ENCODE peak calls at places on chromosome 2, in eight cellular contexts. One of them, this sample, is unnamed.

GRCh38 chr2:232667989-232668583 is 29.0 kb upstream of the GIGYF2 start:
- DNase-seq in prostate gland: peak
- DNase-seq in AG09309: no peak
- DNase-seq in cardiac fibroblast: no peak
- DNase-seq in A549: no peak
- DNase-seq in astrocyte of the cerebellum: no peak
- DNase-seq in GM12865: no peak
- DNase-seq in tibial nerve: no peak
- DNase-seq in this sample: no peak

GRCh38 chr2:62406573-62407043 is 99.4 kb downstream of the TMEM17 start:
- DNase-seq in cardiac fibroblast: no peak
- DNase-seq in prostate gland: no peak
- DNase-seq in AG09309: no peak
- DNase-seq in tibial nerve: no peak
- DNase-seq in astrocyte of the cerebellum: no peak
- DNase-seq in A549: no peak
- DNase-seq in GM12865: peak
- DNase-seq in this sample: no peak

GRCh38 chr2:192197387-192197786 is 2.7 kb upstream of the TMEFF2 start:
- DNase-seq in A549: peak
- DNase-seq in tibial nerve: no peak
- DNase-seq in astrocyte of the cerebellum: no peak
- DNase-seq in GM12865: no peak
- DNase-seq in AG09309: no peak
- DNase-seq in cardiac fibroblast: peak
- DNase-seq in prostate gland: no peak
- DNase-seq in this sample: no peak

GRCh38 chr2:207385903-207386302 is 143.9 kb upstream of the CREB1 start:
- DNase-seq in A549: no peak
- DNase-seq in cardiac fibroblast: peak
- DNase-seq in tibial nerve: no peak
- DNase-seq in prostate gland: no peak
- DNase-seq in AG09309: no peak
- DNase-seq in GM12865: no peak
- DNase-seq in astrocyte of the cerebellum: peak
- DNase-seq in this sample: no peak

GRCh38 chr2:145060876-145061275 is 541.0 kb upstream of the ZEB2 start:
- DNase-seq in GM12865: no peak
- DNase-seq in A549: no peak
- DNase-seq in cardiac fibroblast: peak
- DNase-seq in AG09309: no peak
- DNase-seq in prostate gland: no peak
- DNase-seq in tibial nerve: no peak
- DNase-seq in astrocyte of the cerebellum: no peak
- DNase-seq in this sample: no peak

GRCh38 chr2:17857016-17857415 is 21.5 kb upstream of the KCNS3 start:
- DNase-seq in astrocyte of the cerebellum: no peak
- DNase-seq in GM12865: no peak
- DNase-seq in A549: no peak
- DNase-seq in AG09309: no peak
- DNase-seq in prostate gland: no peak
- DNase-seq in cardiac fibroblast: peak
- DNase-seq in tibial nerve: no peak
- DNase-seq in this sample: no peak

GRCh38 chr2:10166489-10167295 is 44.2 kb downstream of the RRM2 start:
- DNase-seq in A549: no peak
- DNase-seq in tibial nerve: no peak
- DNase-seq in cardiac fibroblast: no peak
- DNase-seq in astrocyte of the cerebellum: no peak
- DNase-seq in AG09309: no peak
- DNase-seq in prostate gland: no peak
- DNase-seq in GM12865: no peak
- DNase-seq in this sample: no peak

GRCh38 chr2:159185401-159186130 is 100.9 kb downstream of the WDSUB1 start:
- DNase-seq in astrocyte of the cerebellum: peak
- DNase-seq in prostate gland: no peak
- DNase-seq in GM12865: peak
- DNase-seq in tibial nerve: no peak
- DNase-seq in AG09309: no peak
- DNase-seq in A549: peak
- DNase-seq in cardiac fibroblast: peak
- DNase-seq in this sample: no peak

GRCh38 chr2:99988567-99988966 is 153.8 kb downstream of the AFF3 start:
- DNase-seq in cardiac fibroblast: no peak
- DNase-seq in prostate gland: no peak
- DNase-seq in GM12865: no peak
- DNase-seq in tibial nerve: no peak
- DNase-seq in A549: no peak
- DNase-seq in astrocyte of the cerebellum: no peak
- DNase-seq in AG09309: no peak
- DNase-seq in this sample: no peak

GRCh38 chr2:176038694-176039093 is 36.6 kb upstream of the LNPK start:
- DNase-seq in astrocyte of the cerebellum: no peak
- DNase-seq in AG09309: no peak
- DNase-seq in GM12865: no peak
- DNase-seq in A549: no peak
- DNase-seq in cardiac fibroblast: no peak
- DNase-seq in prostate gland: no peak
- DNase-seq in tibial nerve: no peak
- DNase-seq in this sample: no peak

GRCh38 chr2:9102861-9103662 is 99.6 kb upstream of the MBOAT2 start:
- DNase-seq in tibial nerve: no peak
- DNase-seq in astrocyte of the cerebellum: no peak
- DNase-seq in cardiac fibroblast: no peak
- DNase-seq in prostate gland: no peak
- DNase-seq in AG09309: no peak
- DNase-seq in GM12865: no peak
- DNase-seq in A549: no peak
- DNase-seq in this sample: no peak

GRCh38 chr2:44955593-44956449 is 14.3 kb downstream of the SIX3 start:
- DNase-seq in prostate gland: peak
- DNase-seq in AG09309: no peak
- DNase-seq in astrocyte of the cerebellum: peak
- DNase-seq in GM12865: peak
- DNase-seq in cardiac fibroblast: peak
- DNase-seq in A549: peak
- DNase-seq in tibial nerve: peak
- DNase-seq in this sample: no peak

GRCh38 chr2:102186676-102187190 is at the start of gene IL1RL2:
- DNase-seq in cardiac fibroblast: no peak
- DNase-seq in AG09309: no peak
- DNase-seq in astrocyte of the cerebellum: no peak
- DNase-seq in A549: no peak
- DNase-seq in GM12865: no peak
- DNase-seq in tibial nerve: no peak
- DNase-seq in prostate gland: peak
- DNase-seq in this sample: no peak

GRCh38 chr2:20106746-20107145 is 55.3 kb upstream of the LAPTM4A start:
- DNase-seq in cardiac fibroblast: peak
- DNase-seq in GM12865: no peak
- DNase-seq in A549: no peak
- DNase-seq in tibial nerve: no peak
- DNase-seq in prostate gland: peak
- DNase-seq in astrocyte of the cerebellum: no peak
- DNase-seq in AG09309: no peak
- DNase-seq in this sample: no peak
- H3K4me3 ChIP-seq in cardiac fibroblast: peak
- H3K4me3 ChIP-seq in GM12865: no peak
- H3K4me3 ChIP-seq in A549: no peak
- H3K4me3 ChIP-seq in tibial nerve: no peak
- H3K4me3 ChIP-seq in prostate gland: no peak
- H3K4me3 ChIP-seq in astrocyte of the cerebellum: no peak
- H3K4me3 ChIP-seq in AG09309: no peak
- H3K4me3 ChIP-seq in this sample: peak

GRCh38 chr2:209525336-209525735 is 101.5 kb downstream of the MAP2 start:
- DNase-seq in tibial nerve: no peak
- DNase-seq in astrocyte of the cerebellum: no peak
- DNase-seq in AG09309: no peak
- DNase-seq in prostate gland: no peak
- DNase-seq in A549: no peak
- DNase-seq in GM12865: no peak
- DNase-seq in cardiac fibroblast: peak
- DNase-seq in this sample: no peak

GRCh38 chr2:209525834-209526281 is 102.0 kb downstream of the MAP2 start:
- DNase-seq in AG09309: peak
- DNase-seq in GM12865: no peak
- DNase-seq in cardiac fibroblast: peak
- DNase-seq in astrocyte of the cerebellum: peak
- DNase-seq in tibial nerve: no peak
- DNase-seq in A549: no peak
- DNase-seq in prostate gland: no peak
- DNase-seq in this sample: peak

GRCh38 chr2:209523041-209523740 is 99.3 kb downstream of the MAP2 start:
- DNase-seq in AG09309: no peak
- DNase-seq in cardiac fibroblast: no peak
- DNase-seq in prostate gland: no peak
- DNase-seq in tibial nerve: no peak
- DNase-seq in astrocyte of the cerebellum: no peak
- DNase-seq in A549: no peak
- DNase-seq in GM12865: no peak
- DNase-seq in this sample: no peak

GRCh38 chr2:209526541-209526940 is 102.7 kb downstream of the MAP2 start:
- DNase-seq in GM12865: peak
- DNase-seq in prostate gland: no peak
- DNase-seq in A549: no peak
- DNase-seq in tibial nerve: no peak
- DNase-seq in cardiac fibroblast: peak
- DNase-seq in astrocyte of the cerebellum: no peak
- DNase-seq in AG09309: no peak
- DNase-seq in this sample: no peak

GRCh38 chr2:209523778-209524362 is 100.0 kb downstream of the MAP2 start:
- DNase-seq in cardiac fibroblast: peak
- DNase-seq in A549: no peak
- DNase-seq in astrocyte of the cerebellum: peak
- DNase-seq in GM12865: peak
- DNase-seq in tibial nerve: no peak
- DNase-seq in prostate gland: no peak
- DNase-seq in AG09309: no peak
- DNase-seq in this sample: no peak
- TF ChIP-seq CTCF in cardiac fibroblast: no peak
- TF ChIP-seq CTCF in A549: no peak
- TF ChIP-seq CTCF in astrocyte of the cerebellum: no peak
- TF ChIP-seq CTCF in GM12865: no peak
- TF ChIP-seq CTCF in tibial nerve: no peak
- TF ChIP-seq CTCF in prostate gland: no peak
- TF ChIP-seq CTCF in AG09309: no peak
- TF ChIP-seq CTCF in this sample: no peak

DNA sequence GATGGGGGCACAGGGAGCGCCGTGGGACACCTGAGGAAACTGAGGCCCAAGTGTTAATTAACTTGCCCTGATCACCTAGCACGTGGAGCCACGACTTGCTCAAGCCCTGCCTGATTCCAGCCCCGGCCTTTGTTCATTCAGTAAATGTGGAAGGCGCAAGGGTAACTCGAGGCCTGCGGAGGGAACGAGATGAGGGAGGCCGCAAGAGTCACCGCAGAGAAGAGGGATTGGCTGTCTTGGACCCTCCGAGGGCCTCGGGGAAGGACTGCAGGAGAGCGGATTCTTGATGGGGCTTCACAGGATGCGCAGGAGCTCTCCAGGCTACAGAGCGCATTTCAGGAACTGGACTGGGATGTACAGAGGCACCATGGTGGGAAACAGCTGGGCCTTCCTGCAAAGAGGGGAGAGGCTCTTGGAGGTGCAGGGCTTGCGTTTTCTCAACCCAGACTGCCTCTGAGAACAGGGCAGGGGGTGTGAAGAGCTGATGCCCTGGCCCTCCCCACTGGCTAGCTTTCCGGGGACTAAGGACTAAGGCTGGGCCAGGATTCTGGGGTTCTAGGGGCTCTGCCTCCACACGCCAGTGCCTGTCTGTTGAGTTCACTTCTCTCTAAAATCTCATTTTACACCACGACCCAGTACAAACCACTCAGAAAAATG is 569 bp upstream of the ANKMY1 start:
- DNase-seq in GM12865: no peak
- DNase-seq in A549: no peak
- DNase-seq in tibial nerve: no peak
- DNase-seq in astrocyte of the cerebellum: no peak
- DNase-seq in cardiac fibroblast: no peak
- DNase-seq in prostate gland: no peak
- DNase-seq in AG09309: no peak
- DNase-seq in this sample: no peak
- H3K4me3 ChIP-seq in GM12865: peak
- H3K4me3 ChIP-seq in A549: no peak
- H3K4me3 ChIP-seq in tibial nerve: peak
- H3K4me3 ChIP-seq in astrocyte of the cerebellum: peak
- H3K4me3 ChIP-seq in cardiac fibroblast: peak
- H3K4me3 ChIP-seq in prostate gland: peak
- H3K4me3 ChIP-seq in AG09309: peak
- H3K4me3 ChIP-seq in this sample: peak

GRCh38 chr2:217756375-217757107 is 246.3 kb downstream of the TNS1 start:
- DNase-seq in AG09309: no peak
- DNase-seq in prostate gland: peak
- DNase-seq in A549: peak
- DNase-seq in tibial nerve: peak
- DNase-seq in astrocyte of the cerebellum: no peak
- DNase-seq in GM12865: peak
- DNase-seq in cardiac fibroblast: peak
- DNase-seq in this sample: no peak
- TF ChIP-seq CTCF in AG09309: peak
- TF ChIP-seq CTCF in prostate gland: peak
- TF ChIP-seq CTCF in A549: peak
- TF ChIP-seq CTCF in tibial nerve: peak
- TF ChIP-seq CTCF in astrocyte of the cerebellum: peak
- TF ChIP-seq CTCF in GM12865: peak
- TF ChIP-seq CTCF in cardiac fibroblast: peak
- TF ChIP-seq CTCF in this sample: peak

DNA sequence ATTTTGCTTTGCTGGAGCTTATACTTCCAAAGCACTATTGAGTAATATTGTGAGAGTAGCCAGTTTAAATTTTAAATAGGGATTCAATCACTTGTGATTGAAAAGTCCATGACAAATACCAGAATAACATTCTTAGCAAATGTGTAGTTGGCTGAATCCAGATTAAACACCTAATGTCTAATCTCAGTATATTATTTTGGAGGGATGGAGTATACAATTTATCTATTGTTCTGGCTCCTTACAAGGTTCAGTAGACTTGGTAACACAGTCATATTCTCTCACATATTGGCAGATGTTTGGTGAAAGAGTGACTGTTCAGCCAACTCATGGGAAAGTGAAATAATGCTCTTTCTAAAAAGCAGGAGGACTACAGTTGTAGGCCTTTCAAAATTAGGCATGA is 2.2 kb downstream of the UGT1A9 start:
- DNase-seq in GM12865: no peak
- DNase-seq in AG09309: no peak
- DNase-seq in prostate gland: no peak
- DNase-seq in A549: no peak
- DNase-seq in cardiac fibroblast: no peak
- DNase-seq in tibial nerve: no peak
- DNase-seq in astrocyte of the cerebellum: no peak
- DNase-seq in this sample: no peak
- H3K4me3 ChIP-seq in GM12865: no peak
- H3K4me3 ChIP-seq in AG09309: no peak
- H3K4me3 ChIP-seq in prostate gland: no peak
- H3K4me3 ChIP-seq in A549: no peak
- H3K4me3 ChIP-seq in cardiac fibroblast: no peak
- H3K4me3 ChIP-seq in tibial nerve: no peak
- H3K4me3 ChIP-seq in astrocyte of the cerebellum: no peak
- H3K4me3 ChIP-seq in this sample: no peak